ENCODE peak calls at places on chromosome 19, in eight cellular contexts. O, Y, V, K, H, A, I and J are unnamed samples.

GRCh38 chr19:33235269-33235995 is 9.8 kb upstream of the SLC7A10 start:
- DNase-seq in O (peak; percentile 83), Y (peak; percentile 47), V (peak; percentile 41), K (peak; percentile 94), H (no peak), A (no peak), I (peak; percentile 96), J (peak; percentile 25)

GRCh38 chr19:49113762-49114629 is at the start of gene LIN7B:
- DNase-seq in O (peak; percentile 47), Y (no peak), V (no peak), K (peak; percentile 69), H (no peak), A (no peak), I (peak; percentile 60), J (peak; percentile 48)

GRCh38 chr19:33946535-33947323 is 150.1 kb downstream of the KCTD15 start:
- DNase-seq in O (no peak), Y (no peak), V (no peak), K (no peak), H (no peak), A (no peak), I (no peak), J (no peak)

GRCh38 chr19:43450545-43450997 is 14.8 kb downstream of the LYPD3 start:
- DNase-seq in O (no peak), Y (no peak), V (no peak), K (no peak), H (no peak), A (no peak), I (no peak), J (no peak)

GRCh38 chr19:407501-408440 is 1.2 kb downstream of the C2CD4C start:
- DNase-seq in O (no peak), Y (no peak), V (no peak), K (no peak), H (no peak), A (no peak), I (no peak), J (no peak)

GRCh38 chr19:5947435-5947834 is 30.5 kb downstream of the RANBP3 start:
- DNase-seq in O (peak; percentile 66), Y (no peak), V (no peak), K (no peak), H (no peak), A (no peak), I (no peak), J (no peak)

GRCh38 chr19:5071579-5071978 is 102.7 kb downstream of the KDM4B start:
- DNase-seq in O (no peak), Y (no peak), V (no peak), K (no peak), H (no peak), A (no peak), I (no peak), J (no peak)

GRCh38 chr19:45250216-45250831 is 747 bp upstream of the MARK4 start:
- DNase-seq in O (no peak), Y (no peak), V (no peak), K (no peak), H (no peak), A (no peak), I (no peak), J (no peak)

GRCh38 chr19:13887529-13887928 is 10.6 kb downstream of the NANOS3 start:
- DNase-seq in O (no peak), Y (no peak), V (no peak), K (no peak), H (no peak), A (no peak), I (no peak), J (peak; percentile 32)

GRCh38 chr19:1407662-1408299 is 395 bp downstream of the DAZAP1 start:
- DNase-seq in O (no peak), Y (no peak), V (no peak), K (no peak), H (no peak), A (no peak), I (no peak), J (no peak)

GRCh38 chr19:11982526-11982925 is 17.7 kb downstream of the ZNF763 start:
- DNase-seq in O (no peak), Y (no peak), V (no peak), K (no peak), H (no peak), A (no peak), I (no peak), J (no peak)

GRCh38 chr19:11986754-11987153 is 21.9 kb downstream of the ZNF763 start:
- DNase-seq in O (no peak), Y (no peak), V (no peak), K (no peak), H (no peak), A (no peak), I (no peak), J (no peak)

GRCh38 chr19:11989112-11989456 is 24.2 kb downstream of the ZNF763 start:
- DNase-seq in O (no peak), Y (no peak), V (no peak), K (no peak), H (no peak), A (no peak), I (no peak), J (no peak)

GRCh38 chr19:11987405-11988231 is 22.8 kb downstream of the ZNF763 start:
- DNase-seq in O (peak; percentile 98), Y (no peak), V (peak; percentile 82), K (peak; percentile 93), H (peak; percentile 79), A (peak; percentile 66), I (peak; percentile 98), J (peak; percentile 92)

DNA sequence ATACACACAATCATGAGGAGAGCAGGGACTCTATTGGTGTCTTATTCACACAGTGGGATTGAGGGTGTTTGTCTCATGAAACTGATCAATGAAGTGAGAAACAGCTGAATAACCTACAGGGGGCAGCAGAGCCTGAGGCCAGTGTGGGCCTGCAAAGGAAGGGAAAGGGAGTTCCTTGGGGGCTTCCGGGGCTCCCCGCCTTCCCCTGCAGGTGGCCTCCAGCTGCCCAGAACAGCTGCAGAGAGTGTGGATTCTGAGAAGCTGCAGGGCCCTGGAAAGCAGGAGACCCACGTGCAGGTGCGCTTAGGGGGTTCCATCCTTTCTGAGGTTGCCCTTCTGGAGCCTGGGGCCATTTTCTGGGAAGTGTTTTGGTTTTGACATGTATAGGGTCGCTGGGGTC is 20.1 kb downstream of the ZNF763 start:
- DNase-seq in O (no peak), Y (no peak), V (no peak), K (peak; percentile 20), H (no peak), A (no peak), I (peak; percentile 84), J (no peak)
- TF ChIP-seq CTCF in O (no peak), Y (peak; percentile 42), V (no peak), K (peak; percentile 41), H (no peak), A (peak; percentile 16), I (peak; percentile 69), J (peak; percentile 32)

GRCh38 chr19:28985201-28985600 is 227.8 kb downstream of the UQCRFS1 start:
- DNase-seq in O (no peak), Y (no peak), V (no peak), K (no peak), H (no peak), A (no peak), I (no peak), J (no peak)

GRCh38 chr19:28981994-28982393 is 231.0 kb downstream of the UQCRFS1 start:
- DNase-seq in O (no peak), Y (no peak), V (no peak), K (no peak), H (no peak), A (no peak), I (no peak), J (no peak)

GRCh38 chr19:28984315-28984714 is 228.6 kb downstream of the UQCRFS1 start:
- DNase-seq in O (no peak), Y (no peak), V (no peak), K (no peak), H (no peak), A (no peak), I (no peak), J (no peak)

GRCh38 chr19:28977826-28978225 is 235.1 kb downstream of the UQCRFS1 start:
- DNase-seq in O (no peak), Y (no peak), V (no peak), K (no peak), H (no peak), A (no peak), I (peak; percentile 36), J (no peak)

DNA sequence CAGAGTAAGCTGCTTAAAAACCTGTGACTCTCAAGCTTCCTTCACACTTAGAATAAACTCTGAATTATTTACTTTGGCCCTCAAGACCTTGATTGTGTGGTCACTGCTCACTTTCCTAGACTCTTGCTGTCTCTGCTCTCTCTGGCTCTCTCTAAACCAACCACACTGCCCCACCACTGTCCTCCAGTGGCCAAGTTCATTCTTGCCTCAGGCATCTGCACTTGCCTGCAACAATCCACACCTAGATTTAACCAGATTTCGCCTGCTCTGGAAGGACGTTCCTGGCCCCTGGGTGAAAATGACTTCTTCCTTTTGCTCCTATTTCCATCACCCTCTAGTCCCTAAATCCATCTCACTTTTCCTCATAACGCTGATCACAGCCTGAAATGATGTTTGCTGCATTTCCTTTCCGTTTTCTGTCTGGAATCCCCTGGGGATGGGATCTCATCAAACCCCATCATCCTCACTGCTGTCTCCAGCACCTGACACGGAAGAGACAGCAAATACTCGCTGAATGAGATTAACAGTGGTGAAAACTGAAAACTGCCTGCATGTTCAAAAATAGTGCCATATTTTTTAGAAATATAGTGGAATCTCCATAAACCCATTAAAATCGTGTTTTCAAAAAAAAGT is 232.6 kb downstream of the UQCRFS1 start:
- DNase-seq in O (no peak), Y (no peak), V (no peak), K (no peak), H (no peak), A (no peak), I (peak; percentile 49), J (peak; percentile 71)
- TF ChIP-seq CTCF in O (no peak), Y (no peak), V (peak; percentile 12), K (peak; percentile 13), H (no peak), A (no peak), I (no peak), J (peak; percentile 79)

GRCh38 chr19:56348289-56348877 is 33.7 kb upstream of the ZSCAN5A start:
- DNase-seq in O (no peak), Y (no peak), V (no peak), K (no peak), H (no peak), A (no peak), I (peak; percentile 34), J (no peak)
- TF ChIP-seq CTCF in O (no peak), Y (peak; percentile 90), V (peak; percentile 9), K (peak; percentile 42), H (no peak), A (peak; percentile 47), I (peak; percentile 56), J (peak; percentile 68)

GRCh38 chr19:10817291-10818038 is 18.5 kb downstream of the TMED1 start:
- DNase-seq in O (peak; percentile 88), Y (no peak), V (peak; percentile 20), K (no peak), H (no peak), A (peak; percentile 96), I (no peak), J (peak; percentile 97)

GRCh38 chr19:10812902-10813404 is 23.1 kb downstream of the TMED1 start:
- DNase-seq in O (peak; percentile 63), Y (no peak), V (peak; percentile 49), K (no peak), H (no peak), A (peak; percentile 91), I (no peak), J (peak; percentile 97)

GRCh38 chr19:10816691-10817090 is 19.3 kb downstream of the TMED1 start:
- DNase-seq in O (no peak), Y (no peak), V (no peak), K (no peak), H (no peak), A (no peak), I (no peak), J (no peak)

GRCh38 chr19:10815969-10816635 is 19.9 kb downstream of the TMED1 start:
- DNase-seq in O (no peak), Y (no peak), V (no peak), K (no peak), H (no peak), A (no peak), I (no peak), J (peak; percentile 79)

GRCh38 chr19:10815007-10815531 is 20.9 kb downstream of the TMED1 start:
- DNase-seq in O (no peak), Y (no peak), V (no peak), K (no peak), H (no peak), A (no peak), I (no peak), J (no peak)
- TF ChIP-seq CTCF in O (no peak), Y (no peak), V (no peak), K (no peak), H (no peak), A (no peak), I (no peak), J (no peak)